ENCODE peak calls at places on chromosomes 11 and 22, in four cellular contexts. One of them, this sample, is unnamed.

GRCh38 chr11:67634366-67635230 is 4.9 kb upstream of the NUDT8 start:
- ATAC-seq in naive thymus-derived CD8-positive, alpha-beta T cell: no peak
- ATAC-seq in stimulated activated naive B cell treated with anti-CD40 and anti-IgM and Interleukin-4, amounts not matched to agents 10 μg/mL and 1 μg/mL and 100 μg/mL, for 72 hours: no peak
- ATAC-seq in heart left ventricle: no peak
- ATAC-seq in this sample: no peak

GRCh38 chr11:110564676-110565343 is 135.1 kb downstream of the FDX1 start:
- ATAC-seq in naive thymus-derived CD8-positive, alpha-beta T cell: no peak
- ATAC-seq in stimulated activated naive B cell treated with anti-CD40 and anti-IgM and Interleukin-4, amounts not matched to agents 10 μg/mL and 1 μg/mL and 100 μg/mL, for 72 hours: no peak
- ATAC-seq in heart left ventricle: no peak
- ATAC-seq in this sample: no peak

GRCh38 chr22:31344369-31345330 is 1.5 kb downstream of the PATZ1 start:
- ATAC-seq in naive thymus-derived CD8-positive, alpha-beta T cell: no peak
- ATAC-seq in stimulated activated naive B cell treated with anti-CD40 and anti-IgM and Interleukin-4, amounts not matched to agents 10 μg/mL and 1 μg/mL and 100 μg/mL, for 72 hours: peak; percentile 45
- ATAC-seq in heart left ventricle: no peak
- ATAC-seq in this sample: peak; percentile 62

GRCh38 chr11:16252373-16252772 is 104.0 kb downstream of the SOX6 start:
- ATAC-seq in naive thymus-derived CD8-positive, alpha-beta T cell: no peak
- ATAC-seq in stimulated activated naive B cell treated with anti-CD40 and anti-IgM and Interleukin-4, amounts not matched to agents 10 μg/mL and 1 μg/mL and 100 μg/mL, for 72 hours: no peak
- ATAC-seq in heart left ventricle: no peak
- ATAC-seq in this sample: no peak

GRCh38 chr11:103338621-103339484 is 229.6 kb downstream of the DYNC2H1 start:
- ATAC-seq in naive thymus-derived CD8-positive, alpha-beta T cell: no peak
- ATAC-seq in stimulated activated naive B cell treated with anti-CD40 and anti-IgM and Interleukin-4, amounts not matched to agents 10 μg/mL and 1 μg/mL and 100 μg/mL, for 72 hours: peak; percentile 39
- ATAC-seq in heart left ventricle: no peak
- ATAC-seq in this sample: no peak

GRCh38 chr11:29657709-29658108 is 359.1 kb downstream of the KCNA4 start:
- ATAC-seq in naive thymus-derived CD8-positive, alpha-beta T cell: no peak
- ATAC-seq in stimulated activated naive B cell treated with anti-CD40 and anti-IgM and Interleukin-4, amounts not matched to agents 10 μg/mL and 1 μg/mL and 100 μg/mL, for 72 hours: no peak
- ATAC-seq in heart left ventricle: peak; percentile 70
- ATAC-seq in this sample: no peak

GRCh38 chr11:1129666-1130160 is 28.0 kb upstream of the MUC5AC start:
- ATAC-seq in naive thymus-derived CD8-positive, alpha-beta T cell: no peak
- ATAC-seq in stimulated activated naive B cell treated with anti-CD40 and anti-IgM and Interleukin-4, amounts not matched to agents 10 μg/mL and 1 μg/mL and 100 μg/mL, for 72 hours: peak; percentile 21
- ATAC-seq in heart left ventricle: no peak
- ATAC-seq in this sample: peak; percentile 6

GRCh38 chr22:35443790-35444684 is 44.1 kb downstream of the MCM5 start:
- ATAC-seq in naive thymus-derived CD8-positive, alpha-beta T cell: no peak
- ATAC-seq in stimulated activated naive B cell treated with anti-CD40 and anti-IgM and Interleukin-4, amounts not matched to agents 10 μg/mL and 1 μg/mL and 100 μg/mL, for 72 hours: no peak
- ATAC-seq in heart left ventricle: no peak
- ATAC-seq in this sample: no peak

GRCh38 chr22:50338042-50338573 is 5.0 kb upstream of the PPP6R2 start:
- ATAC-seq in naive thymus-derived CD8-positive, alpha-beta T cell: no peak
- ATAC-seq in stimulated activated naive B cell treated with anti-CD40 and anti-IgM and Interleukin-4, amounts not matched to agents 10 μg/mL and 1 μg/mL and 100 μg/mL, for 72 hours: no peak
- ATAC-seq in heart left ventricle: no peak
- ATAC-seq in this sample: no peak

GRCh38 chr11:36361901-36362391 is 65.9 kb downstream of the PRR5L start:
- ATAC-seq in naive thymus-derived CD8-positive, alpha-beta T cell: no peak
- ATAC-seq in stimulated activated naive B cell treated with anti-CD40 and anti-IgM and Interleukin-4, amounts not matched to agents 10 μg/mL and 1 μg/mL and 100 μg/mL, for 72 hours: no peak
- ATAC-seq in heart left ventricle: peak; percentile 83
- ATAC-seq in this sample: no peak